ENCODE peak calls at places on chromosomes 5 and 9, in nine cellular contexts. D is CD4-positive, CD25-positive, alpha-beta regulatory T cell; F is germinal center; M is amniotic stem cell; S is esophagus squamous epithelium; R is prostate gland; Z is upper lobe of right lung; O is cardiac fibroblast; J is naive thymus-derived CD4-positive, alpha-beta T cell. E is an unnamed sample.

GRCh38 chr5:74131256-74131655 is 505.3 kb downstream of the ARHGEF28 start:
- DNase-seq in D (no peak), F (no peak), M (no peak), S (no peak), R (no peak), Z (no peak), O (no peak), J (no peak), E (no peak)

GRCh38 chr9:70747335-70747734 is 332.9 kb upstream of the KLF9 start:
- DNase-seq in D (no peak), F (no peak), M (peak; percentile 6), S (no peak), R (no peak), Z (no peak), O (peak; percentile 56), J (no peak), E (no peak)

GRCh38 chr9:33290994-33291397 is 680 bp downstream of the NFX1 start:
- DNase-seq in D (no peak), F (peak; percentile 52), M (no peak), S (no peak), R (no peak), Z (no peak), O (no peak), J (no peak), E (no peak)

GRCh38 chr5:30502277-30502676 is 691.2 kb upstream of the CDH6 start:
- DNase-seq in D (no peak), F (no peak), M (no peak), S (no peak), R (no peak), Z (no peak), O (peak; percentile 63), J (no peak), E (no peak)

GRCh38 chr5:79074641-79075040 is 5.1 kb downstream of the BHMT2 start:
- DNase-seq in D (no peak), F (no peak), M (no peak), S (no peak), R (no peak), Z (no peak), O (peak; percentile 60), J (no peak), E (no peak)

GRCh38 chr9:115498338-115498737 is 380.4 kb upstream of the TNC start:
- DNase-seq in D (no peak), F (no peak), M (no peak), S (no peak), R (peak; percentile 45), Z (no peak), O (no peak), J (no peak), E (no peak)

GRCh38 chr9:86598411-86599239 is 244.4 kb upstream of the TUT7 start:
- DNase-seq in D (no peak), F (no peak), M (no peak), S (no peak), R (no peak), Z (no peak), O (no peak), J (no peak), E (no peak)

GRCh38 chr5:158832736-158833135 is 267.0 kb downstream of the EBF1 start:
- DNase-seq in D (no peak), F (no peak), M (no peak), S (no peak), R (no peak), Z (no peak), O (peak; percentile 66), J (no peak), E (no peak)

GRCh38 chr9:69181908-69182353 is 7.9 kb downstream of the TJP2 start:
- DNase-seq in D (no peak), F (no peak), M (no peak), S (no peak), R (no peak), Z (no peak), O (no peak), J (no peak), E (no peak)

GRCh38 chr5:9148242-9148641 is 397.6 kb downstream of the SEMA5A start:
- DNase-seq in D (no peak), F (no peak), M (no peak), S (no peak), R (no peak), Z (no peak), O (peak; percentile 40), J (no peak), E (no peak)

GRCh38 chr5:144247131-144247530 is 76.5 kb downstream of the KCTD16 start:
- DNase-seq in D (no peak), F (no peak), M (no peak), S (no peak), R (no peak), Z (no peak), O (no peak), J (no peak), E (no peak)